ENCODE peak calls at places on chromosome X, in seven cellular contexts. P is upper lobe of left lung, Q is cardiac muscle cell, V is HFFc6, O is foreskin fibroblast, Z is AG04450, U is tibial artery. K is an unnamed sample.

GRCh38 chrX:131693359-131693758 is 149.5 kb downstream of the OR13H1 start:
- DNase-seq in P (no peak), Q (no peak), V (no peak), O (no peak), Z (no peak), U (no peak), K (no peak)

GRCh38 chrX:140733766-140734342 is 24.3 kb downstream of the LINC00632 start:
- DNase-seq in P (no peak), Q (peak; percentile 68), V (peak; percentile 9), O (peak; percentile 56), Z (no peak), U (no peak), K (peak; percentile 2)

GRCh38 chrX:81377329-81377728 is 175.4 kb downstream of the SH3BGRL start:
- DNase-seq in P (no peak), Q (peak; percentile 45), V (peak; percentile 7), O (peak; percentile 31), Z (peak; percentile 1), U (no peak), K (peak; percentile 3)

GRCh38 chrX:119417842-119418241 is 18.7 kb downstream of the SLC25A43 start:
- DNase-seq in P (no peak), Q (peak; percentile 17), V (peak; percentile 7), O (peak; percentile 21), Z (no peak), U (no peak), K (no peak)

GRCh38 chrX:38959736-38960534 is 158.7 kb downstream of the MID1IP1 start:
- DNase-seq in P (no peak), Q (peak; percentile 60), V (no peak), O (no peak), Z (no peak), U (no peak), K (no peak)

GRCh38 chrX:154477891-154478477 is 1.1 kb downstream of the LAGE3 start:
- DNase-seq in P (no peak), Q (no peak), V (no peak), O (peak; percentile 22), Z (no peak), U (no peak), K (no peak)

GRCh38 chrX:107699611-107700010 is 71.3 kb downstream of the PRPS1 start:
- DNase-seq in P (no peak), Q (no peak), V (no peak), O (no peak), Z (no peak), U (no peak), K (no peak)

GRCh38 chrX:107629533-107629909 is 1.2 kb downstream of the PRPS1 start:
- DNase-seq in P (no peak), Q (peak; percentile 29), V (no peak), O (peak; percentile 48), Z (no peak), U (no peak), K (peak; percentile 18)

GRCh38 chrX:23631136-23631535 is 36.2 kb upstream of the PRDX4 start:
- DNase-seq in P (no peak), Q (no peak), V (no peak), O (peak; percentile 5), Z (no peak), U (no peak), K (no peak)

GRCh38 chrX:49001521-49002090 is 458 bp downstream of the GRIPAP1 start:
- DNase-seq in P (no peak), Q (peak; percentile 44), V (peak; percentile 9), O (peak; percentile 58), Z (no peak), U (peak; percentile 20), K (peak; percentile 1)

GRCh38 chrX:114581528-114582263 is 2.2 kb upstream of the HTR2C start:
- DNase-seq in P (peak; percentile 56), Q (peak; percentile 4), V (no peak), O (peak; percentile 3), Z (no peak), U (no peak), K (no peak)

GRCh38 chrX:72305286-72306084 is at the start of gene CITED1:
- DNase-seq in P (peak; percentile 79), Q (no peak), V (no peak), O (peak; percentile 26), Z (no peak), U (no peak), K (peak; percentile 8)

GRCh38 chrX:8867454-8867853 is 66.3 kb upstream of the FAM9A start:
- DNase-seq in P (no peak), Q (no peak), V (no peak), O (no peak), Z (no peak), U (no peak), K (no peak)

GRCh38 chrX:137567474-137568232 is 1.7 kb downstream of the ZIC3 start:
- DNase-seq in P (no peak), Q (no peak), V (no peak), O (no peak), Z (no peak), U (no peak), K (no peak)

GRCh38 chrX:130082244-130083106 is 27.8 kb downstream of the ELF4 start:
- DNase-seq in P (peak; percentile 68), Q (peak; percentile 9), V (no peak), O (no peak), Z (no peak), U (peak; percentile 49), K (no peak)

GRCh38 chrX:136148391-136148790 is 1.1 kb downstream of the FHL1 start:
- DNase-seq in P (no peak), Q (no peak), V (no peak), O (peak; percentile 6), Z (no peak), U (no peak), K (no peak)

GRCh38 chrX:84046403-84046984 is 141.5 kb downstream of the RPS6KA6 start:
- DNase-seq in P (no peak), Q (peak; percentile 46), V (peak; percentile 8), O (peak; percentile 58), Z (no peak), U (no peak), K (peak; percentile 32)

GRCh38 chrX:53291596-53291995 is 10.2 kb upstream of the IQSEC2 start:
- DNase-seq in P (no peak), Q (no peak), V (no peak), O (no peak), Z (no peak), U (no peak), K (no peak)

GRCh38 chrX:53290441-53291041 is 9.2 kb upstream of the IQSEC2 start:
- DNase-seq in P (no peak), Q (no peak), V (no peak), O (no peak), Z (no peak), U (no peak), K (no peak)

GRCh38 chrX:53288173-53288572 is 6.8 kb upstream of the IQSEC2 start:
- DNase-seq in P (no peak), Q (peak; percentile 51), V (no peak), O (peak; percentile 43), Z (no peak), U (peak; percentile 27), K (no peak)

DNA sequence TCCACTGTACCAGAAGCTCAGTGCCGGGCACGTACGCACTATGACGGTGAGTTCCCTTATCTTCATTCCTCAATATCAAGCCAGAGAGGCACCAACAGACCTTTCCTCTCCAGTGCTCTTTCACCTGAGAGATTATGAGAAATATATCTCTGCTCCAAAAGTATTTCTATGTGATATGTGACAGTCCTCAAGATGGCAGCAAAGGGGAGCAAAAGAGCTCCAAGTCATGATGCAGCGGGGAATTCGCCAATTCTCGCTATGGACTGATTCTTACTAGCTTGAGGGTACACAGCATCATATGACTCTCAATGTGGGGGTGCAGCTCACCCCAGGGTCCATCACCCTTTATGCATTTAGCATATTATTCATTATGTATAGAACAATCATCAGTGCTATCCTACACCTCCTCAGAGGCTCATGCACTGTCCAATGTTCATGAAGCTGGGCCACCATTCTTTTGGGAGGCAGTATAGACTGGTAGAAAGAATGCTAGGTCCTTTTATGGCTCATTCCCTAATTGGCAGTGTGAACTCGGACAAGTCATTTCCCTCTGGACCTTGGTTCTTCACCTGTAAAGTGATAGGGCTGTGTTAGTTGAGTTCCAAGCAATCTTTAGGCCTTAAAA is 12.8 kb upstream of the IQSEC2 start:
- DNase-seq in P (no peak), Q (peak; percentile 8), V (no peak), O (peak; percentile 32), Z (no peak), U (no peak), K (no peak)
- TF ChIP-seq CTCF in P (no peak), Q (peak; percentile 5), V (peak; percentile 52), O (peak; percentile 7), Z (peak; percentile 42), U (no peak), K (no peak)

DNA sequence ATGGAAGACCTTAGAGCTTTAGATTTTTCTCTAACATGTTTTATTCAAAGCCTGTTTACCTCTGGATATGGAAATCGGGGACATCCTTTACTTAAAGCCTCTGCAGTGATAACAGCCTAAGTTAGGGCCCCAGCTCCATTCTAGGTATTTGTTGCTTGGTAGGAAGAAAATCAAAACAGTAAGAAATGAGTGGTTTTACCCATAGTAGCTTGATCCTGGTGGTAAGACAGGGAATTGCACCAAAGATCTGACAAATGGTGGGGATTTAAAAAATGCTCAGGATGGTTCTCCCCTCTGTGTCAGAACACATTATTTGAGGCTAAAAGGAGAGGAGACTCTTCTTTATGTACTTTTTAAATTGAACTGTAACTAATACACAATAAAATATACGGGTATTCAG is 52.4 kb downstream of the AFF2 start:
- DNase-seq in P (no peak), Q (no peak), V (no peak), O (no peak), Z (no peak), U (no peak), K (no peak)
- TF ChIP-seq CTCF in P (no peak), Q (peak; percentile 11), V (peak; percentile 25), O (no peak), Z (peak; percentile 25), U (no peak), K (peak; percentile 17)

GRCh38 chrX:76550016-76550415 is 122.5 kb downstream of the MAGEE1 start:
- DNase-seq in P (no peak), Q (no peak), V (no peak), O (no peak), Z (no peak), U (no peak), K (peak; percentile 0)

GRCh38 chrX:76555816-76556215 is 128.3 kb downstream of the MAGEE1 start:
- DNase-seq in P (no peak), Q (peak; percentile 20), V (peak; percentile 0), O (peak; percentile 6), Z (no peak), U (no peak), K (peak; percentile 5)

GRCh38 chrX:76555269-76555668 is 127.8 kb downstream of the MAGEE1 start:
- DNase-seq in P (no peak), Q (no peak), V (no peak), O (no peak), Z (no peak), U (no peak), K (no peak)
- TF ChIP-seq CTCF in P (no peak), Q (no peak), V (no peak), O (no peak), Z (no peak), U (no peak), K (no peak)

DNA sequence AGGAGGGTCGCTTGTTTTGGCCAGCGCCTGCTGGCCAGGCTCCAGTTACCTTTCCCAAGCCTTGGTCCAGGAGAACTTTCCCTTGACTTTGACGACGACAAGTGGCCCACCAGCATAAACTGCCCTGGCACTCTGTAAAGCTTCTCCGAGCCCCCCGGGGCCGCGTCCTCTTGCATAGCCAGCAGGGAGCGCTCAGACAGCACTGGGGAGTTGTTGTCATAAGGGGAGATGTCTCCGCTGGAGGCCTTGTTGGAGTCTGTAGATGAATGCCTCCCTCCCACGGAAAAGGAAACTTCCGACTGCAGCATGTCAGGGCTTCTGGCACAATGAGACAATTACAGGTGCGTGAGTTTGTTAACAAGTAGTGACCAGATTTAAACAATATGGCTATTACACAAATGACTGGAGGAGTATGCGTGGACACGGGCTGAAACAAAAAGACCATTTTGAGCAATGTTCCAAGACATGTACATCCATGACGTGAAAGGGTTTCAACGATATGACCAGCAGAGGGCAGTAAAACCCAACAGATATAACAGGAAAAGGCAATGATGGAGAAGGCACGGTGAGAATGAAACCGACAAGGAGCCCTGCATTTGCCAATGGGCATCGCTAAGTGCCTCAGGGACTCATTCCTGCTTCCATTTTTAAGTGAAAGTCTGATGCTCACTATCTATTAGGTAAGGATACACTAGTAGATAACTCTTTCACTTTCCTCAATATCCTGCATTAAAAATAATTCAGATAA is 33.0 kb downstream of the HCCS start:
- DNase-seq in P (peak; percentile 34), Q (peak; percentile 86), V (peak; percentile 63), O (peak; percentile 83), Z (peak; percentile 53), U (peak; percentile 60), K (peak; percentile 67)
- TF ChIP-seq CTCF in P (peak; percentile 65), Q (peak; percentile 44), V (peak; percentile 83), O (peak; percentile 27), Z (peak; percentile 52), U (peak; percentile 60), K (no peak)

K was measured in Calu3.